ENCODE peak calls at places on chromosomes 1 and 21, in seven cellular contexts. One of them, this sample, is unnamed.

GRCh38 chr1:44327679-44328491 is 27.2 kb downstream of the ERI3 start:
- DNase-seq in AG09309: peak
- DNase-seq in smooth muscle cell of the brain vasculature: peak
- DNase-seq in SK-N-SH: peak
- DNase-seq in stimulated activated CD8-positive, alpha-beta memory T cell treated with anti-CD3 and anti-CD28 coated beads, Interleukin-15, amount 100 ng/mL, for 1 hour: no peak
- DNase-seq in CD4-positive, CD25-positive, alpha-beta regulatory T cell: no peak
- DNase-seq in transverse colon: peak
- DNase-seq in this sample: no peak

GRCh38 chr1:241716915-241717651 is 65.0 kb downstream of the WDR64 start:
- DNase-seq in AG09309: no peak
- DNase-seq in smooth muscle cell of the brain vasculature: no peak
- DNase-seq in SK-N-SH: no peak
- DNase-seq in stimulated activated CD8-positive, alpha-beta memory T cell treated with anti-CD3 and anti-CD28 coated beads, Interleukin-15, amount 100 ng/mL, for 1 hour: no peak
- DNase-seq in CD4-positive, CD25-positive, alpha-beta regulatory T cell: no peak
- DNase-seq in transverse colon: no peak
- DNase-seq in this sample: no peak

GRCh38 chr1:50214764-50215163 is 106.0 kb downstream of the ELAVL4 start:
- DNase-seq in AG09309: no peak
- DNase-seq in smooth muscle cell of the brain vasculature: no peak
- DNase-seq in SK-N-SH: no peak
- DNase-seq in stimulated activated CD8-positive, alpha-beta memory T cell treated with anti-CD3 and anti-CD28 coated beads, Interleukin-15, amount 100 ng/mL, for 1 hour: no peak
- DNase-seq in CD4-positive, CD25-positive, alpha-beta regulatory T cell: no peak
- DNase-seq in transverse colon: no peak
- DNase-seq in this sample: no peak

GRCh38 chr1:64493864-64494263 is 23.9 kb downstream of the CACHD1 start:
- DNase-seq in AG09309: no peak
- DNase-seq in smooth muscle cell of the brain vasculature: no peak
- DNase-seq in SK-N-SH: no peak
- DNase-seq in stimulated activated CD8-positive, alpha-beta memory T cell treated with anti-CD3 and anti-CD28 coated beads, Interleukin-15, amount 100 ng/mL, for 1 hour: no peak
- DNase-seq in CD4-positive, CD25-positive, alpha-beta regulatory T cell: no peak
- DNase-seq in transverse colon: no peak
- DNase-seq in this sample: no peak

GRCh38 chr21:45328198-45329087 is 40.7 kb upstream of the POFUT2 start:
- DNase-seq in AG09309: no peak
- DNase-seq in smooth muscle cell of the brain vasculature: no peak
- DNase-seq in SK-N-SH: no peak
- DNase-seq in stimulated activated CD8-positive, alpha-beta memory T cell treated with anti-CD3 and anti-CD28 coated beads, Interleukin-15, amount 100 ng/mL, for 1 hour: no peak
- DNase-seq in CD4-positive, CD25-positive, alpha-beta regulatory T cell: no peak
- DNase-seq in transverse colon: no peak
- DNase-seq in this sample: no peak

GRCh38 chr1:218182455-218182854 is 102.6 kb upstream of the RRP15 start:
- DNase-seq in AG09309: no peak
- DNase-seq in smooth muscle cell of the brain vasculature: no peak
- DNase-seq in SK-N-SH: no peak
- DNase-seq in stimulated activated CD8-positive, alpha-beta memory T cell treated with anti-CD3 and anti-CD28 coated beads, Interleukin-15, amount 100 ng/mL, for 1 hour: no peak
- DNase-seq in CD4-positive, CD25-positive, alpha-beta regulatory T cell: no peak
- DNase-seq in transverse colon: no peak
- DNase-seq in this sample: no peak

GRCh38 chr1:87702455-87702854 is 373.8 kb downstream of the LMO4 start:
- DNase-seq in AG09309: no peak
- DNase-seq in smooth muscle cell of the brain vasculature: no peak
- DNase-seq in SK-N-SH: no peak
- DNase-seq in stimulated activated CD8-positive, alpha-beta memory T cell treated with anti-CD3 and anti-CD28 coated beads, Interleukin-15, amount 100 ng/mL, for 1 hour: no peak
- DNase-seq in CD4-positive, CD25-positive, alpha-beta regulatory T cell: no peak
- DNase-seq in transverse colon: no peak
- DNase-seq in this sample: no peak

GRCh38 chr21:36508948-36509347 is 29.0 kb upstream of the CLDN14 start:
- DNase-seq in AG09309: no peak
- DNase-seq in smooth muscle cell of the brain vasculature: no peak
- DNase-seq in SK-N-SH: no peak
- DNase-seq in stimulated activated CD8-positive, alpha-beta memory T cell treated with anti-CD3 and anti-CD28 coated beads, Interleukin-15, amount 100 ng/mL, for 1 hour: no peak
- DNase-seq in CD4-positive, CD25-positive, alpha-beta regulatory T cell: no peak
- DNase-seq in transverse colon: no peak
- DNase-seq in this sample: no peak

GRCh38 chr21:26966978-26967913 is at the start of gene ADAMTS5:
- DNase-seq in AG09309: peak
- DNase-seq in smooth muscle cell of the brain vasculature: no peak
- DNase-seq in SK-N-SH: peak
- DNase-seq in stimulated activated CD8-positive, alpha-beta memory T cell treated with anti-CD3 and anti-CD28 coated beads, Interleukin-15, amount 100 ng/mL, for 1 hour: no peak
- DNase-seq in CD4-positive, CD25-positive, alpha-beta regulatory T cell: no peak
- DNase-seq in transverse colon: peak
- DNase-seq in this sample: no peak

GRCh38 chr1:28835237-28835650 is 23.3 kb downstream of the OPRD1 start:
- DNase-seq in AG09309: no peak
- DNase-seq in smooth muscle cell of the brain vasculature: no peak
- DNase-seq in SK-N-SH: peak
- DNase-seq in stimulated activated CD8-positive, alpha-beta memory T cell treated with anti-CD3 and anti-CD28 coated beads, Interleukin-15, amount 100 ng/mL, for 1 hour: no peak
- DNase-seq in CD4-positive, CD25-positive, alpha-beta regulatory T cell: no peak
- DNase-seq in transverse colon: no peak
- DNase-seq in this sample: no peak

GRCh38 chr21:15495965-15496364 is 233.8 kb upstream of the USP25 start:
- DNase-seq in AG09309: no peak
- DNase-seq in smooth muscle cell of the brain vasculature: no peak
- DNase-seq in SK-N-SH: no peak
- DNase-seq in stimulated activated CD8-positive, alpha-beta memory T cell treated with anti-CD3 and anti-CD28 coated beads, Interleukin-15, amount 100 ng/mL, for 1 hour: no peak
- DNase-seq in CD4-positive, CD25-positive, alpha-beta regulatory T cell: no peak
- DNase-seq in transverse colon: no peak
- DNase-seq in this sample: no peak

GRCh38 chr1:207603777-207604176 is 41.2 kb upstream of the CR1L start:
- DNase-seq in AG09309: no peak
- DNase-seq in smooth muscle cell of the brain vasculature: no peak
- DNase-seq in SK-N-SH: no peak
- DNase-seq in stimulated activated CD8-positive, alpha-beta memory T cell treated with anti-CD3 and anti-CD28 coated beads, Interleukin-15, amount 100 ng/mL, for 1 hour: no peak
- DNase-seq in CD4-positive, CD25-positive, alpha-beta regulatory T cell: no peak
- DNase-seq in transverse colon: no peak
- DNase-seq in this sample: no peak

GRCh38 chr1:234833118-234833517 is 223.1 kb upstream of the IRF2BP2 start:
- DNase-seq in AG09309: no peak
- DNase-seq in smooth muscle cell of the brain vasculature: no peak
- DNase-seq in SK-N-SH: no peak
- DNase-seq in stimulated activated CD8-positive, alpha-beta memory T cell treated with anti-CD3 and anti-CD28 coated beads, Interleukin-15, amount 100 ng/mL, for 1 hour: no peak
- DNase-seq in CD4-positive, CD25-positive, alpha-beta regulatory T cell: no peak
- DNase-seq in transverse colon: no peak
- DNase-seq in this sample: no peak

GRCh38 chr1:160046494-160047115 is 14.8 kb upstream of the PIGM start:
- DNase-seq in AG09309: no peak
- DNase-seq in smooth muscle cell of the brain vasculature: no peak
- DNase-seq in SK-N-SH: peak
- DNase-seq in stimulated activated CD8-positive, alpha-beta memory T cell treated with anti-CD3 and anti-CD28 coated beads, Interleukin-15, amount 100 ng/mL, for 1 hour: no peak
- DNase-seq in CD4-positive, CD25-positive, alpha-beta regulatory T cell: peak
- DNase-seq in transverse colon: peak
- DNase-seq in this sample: peak

GRCh38 chr21:43959231-43960041 is 52.7 kb upstream of the TRAPPC10 start:
- DNase-seq in AG09309: no peak
- DNase-seq in smooth muscle cell of the brain vasculature: no peak
- DNase-seq in SK-N-SH: no peak
- DNase-seq in stimulated activated CD8-positive, alpha-beta memory T cell treated with anti-CD3 and anti-CD28 coated beads, Interleukin-15, amount 100 ng/mL, for 1 hour: no peak
- DNase-seq in CD4-positive, CD25-positive, alpha-beta regulatory T cell: peak
- DNase-seq in transverse colon: no peak
- DNase-seq in this sample: no peak

GRCh38 chr1:92795166-92795565 is 10.3 kb upstream of the EVI5 start:
- DNase-seq in AG09309: no peak
- DNase-seq in smooth muscle cell of the brain vasculature: no peak
- DNase-seq in SK-N-SH: no peak
- DNase-seq in stimulated activated CD8-positive, alpha-beta memory T cell treated with anti-CD3 and anti-CD28 coated beads, Interleukin-15, amount 100 ng/mL, for 1 hour: no peak
- DNase-seq in CD4-positive, CD25-positive, alpha-beta regulatory T cell: no peak
- DNase-seq in transverse colon: no peak
- DNase-seq in this sample: no peak

GRCh38 chr1:6137758-6138157 is 42.4 kb downstream of the CHD5 start:
- DNase-seq in AG09309: no peak
- DNase-seq in smooth muscle cell of the brain vasculature: no peak
- DNase-seq in SK-N-SH: no peak
- DNase-seq in stimulated activated CD8-positive, alpha-beta memory T cell treated with anti-CD3 and anti-CD28 coated beads, Interleukin-15, amount 100 ng/mL, for 1 hour: no peak
- DNase-seq in CD4-positive, CD25-positive, alpha-beta regulatory T cell: no peak
- DNase-seq in transverse colon: no peak
- DNase-seq in this sample: no peak

GRCh38 chr1:228064296-228064695 is 18.2 kb upstream of the ARF1 start:
- DNase-seq in AG09309: no peak
- DNase-seq in smooth muscle cell of the brain vasculature: no peak
- DNase-seq in SK-N-SH: no peak
- DNase-seq in stimulated activated CD8-positive, alpha-beta memory T cell treated with anti-CD3 and anti-CD28 coated beads, Interleukin-15, amount 100 ng/mL, for 1 hour: no peak
- DNase-seq in CD4-positive, CD25-positive, alpha-beta regulatory T cell: no peak
- DNase-seq in transverse colon: no peak
- DNase-seq in this sample: no peak

GRCh38 chr1:201719812-201720521 is 109.0 kb upstream of the IPO9 start:
- DNase-seq in AG09309: peak
- DNase-seq in smooth muscle cell of the brain vasculature: peak
- DNase-seq in SK-N-SH: no peak
- DNase-seq in stimulated activated CD8-positive, alpha-beta memory T cell treated with anti-CD3 and anti-CD28 coated beads, Interleukin-15, amount 100 ng/mL, for 1 hour: no peak
- DNase-seq in CD4-positive, CD25-positive, alpha-beta regulatory T cell: no peak
- DNase-seq in transverse colon: peak
- DNase-seq in this sample: no peak

GRCh38 chr1:175887981-175888428 is 144.6 kb upstream of the TNR start:
- DNase-seq in AG09309: no peak
- DNase-seq in smooth muscle cell of the brain vasculature: peak
- DNase-seq in SK-N-SH: peak
- DNase-seq in stimulated activated CD8-positive, alpha-beta memory T cell treated with anti-CD3 and anti-CD28 coated beads, Interleukin-15, amount 100 ng/mL, for 1 hour: no peak
- DNase-seq in CD4-positive, CD25-positive, alpha-beta regulatory T cell: peak
- DNase-seq in transverse colon: peak
- DNase-seq in this sample: no peak

GRCh38 chr1:162328507-162328906 is 48.1 kb downstream of the SPATA46 start:
- DNase-seq in AG09309: no peak
- DNase-seq in smooth muscle cell of the brain vasculature: no peak
- DNase-seq in SK-N-SH: peak
- DNase-seq in stimulated activated CD8-positive, alpha-beta memory T cell treated with anti-CD3 and anti-CD28 coated beads, Interleukin-15, amount 100 ng/mL, for 1 hour: no peak
- DNase-seq in CD4-positive, CD25-positive, alpha-beta regulatory T cell: no peak
- DNase-seq in transverse colon: no peak
- DNase-seq in this sample: no peak

GRCh38 chr1:230807551-230808267 is 60.5 kb downstream of the CAPN9 start:
- DNase-seq in AG09309: no peak
- DNase-seq in smooth muscle cell of the brain vasculature: no peak
- DNase-seq in SK-N-SH: no peak
- DNase-seq in stimulated activated CD8-positive, alpha-beta memory T cell treated with anti-CD3 and anti-CD28 coated beads, Interleukin-15, amount 100 ng/mL, for 1 hour: no peak
- DNase-seq in CD4-positive, CD25-positive, alpha-beta regulatory T cell: no peak
- DNase-seq in transverse colon: no peak
- DNase-seq in this sample: no peak

GRCh38 chr21:45887121-45887611 is 94.4 kb upstream of the COL6A1 start:
- DNase-seq in AG09309: no peak
- DNase-seq in smooth muscle cell of the brain vasculature: no peak
- DNase-seq in SK-N-SH: peak
- DNase-seq in stimulated activated CD8-positive, alpha-beta memory T cell treated with anti-CD3 and anti-CD28 coated beads, Interleukin-15, amount 100 ng/mL, for 1 hour: no peak
- DNase-seq in CD4-positive, CD25-positive, alpha-beta regulatory T cell: no peak
- DNase-seq in transverse colon: no peak
- DNase-seq in this sample: no peak

GRCh38 chr1:109763646-109764415 is at the start of gene EPS8L3:
- DNase-seq in AG09309: no peak
- DNase-seq in smooth muscle cell of the brain vasculature: no peak
- DNase-seq in SK-N-SH: no peak
- DNase-seq in stimulated activated CD8-positive, alpha-beta memory T cell treated with anti-CD3 and anti-CD28 coated beads, Interleukin-15, amount 100 ng/mL, for 1 hour: no peak
- DNase-seq in CD4-positive, CD25-positive, alpha-beta regulatory T cell: no peak
- DNase-seq in transverse colon: peak
- DNase-seq in this sample: no peak

GRCh38 chr1:24089027-24089742 is 22.8 kb downstream of the MYOM3 start:
- DNase-seq in AG09309: no peak
- DNase-seq in smooth muscle cell of the brain vasculature: no peak
- DNase-seq in SK-N-SH: no peak
- DNase-seq in stimulated activated CD8-positive, alpha-beta memory T cell treated with anti-CD3 and anti-CD28 coated beads, Interleukin-15, amount 100 ng/mL, for 1 hour: no peak
- DNase-seq in CD4-positive, CD25-positive, alpha-beta regulatory T cell: no peak
- DNase-seq in transverse colon: no peak
- DNase-seq in this sample: no peak

GRCh38 chr1:6209661-6210605 is 4.0 kb downstream of the RNF207 start:
- DNase-seq in AG09309: no peak
- DNase-seq in smooth muscle cell of the brain vasculature: no peak
- DNase-seq in SK-N-SH: peak
- DNase-seq in stimulated activated CD8-positive, alpha-beta memory T cell treated with anti-CD3 and anti-CD28 coated beads, Interleukin-15, amount 100 ng/mL, for 1 hour: no peak
- DNase-seq in CD4-positive, CD25-positive, alpha-beta regulatory T cell: peak
- DNase-seq in transverse colon: no peak
- DNase-seq in this sample: no peak

GRCh38 chr1:61091455-61091854 is 9.1 kb downstream of the NFIA start:
- DNase-seq in AG09309: no peak
- DNase-seq in smooth muscle cell of the brain vasculature: no peak
- DNase-seq in SK-N-SH: no peak
- DNase-seq in stimulated activated CD8-positive, alpha-beta memory T cell treated with anti-CD3 and anti-CD28 coated beads, Interleukin-15, amount 100 ng/mL, for 1 hour: no peak
- DNase-seq in CD4-positive, CD25-positive, alpha-beta regulatory T cell: no peak
- DNase-seq in transverse colon: no peak
- DNase-seq in this sample: no peak

GRCh38 chr1:236748471-236748870 is 46.6 kb upstream of the MTR start:
- DNase-seq in AG09309: no peak
- DNase-seq in smooth muscle cell of the brain vasculature: no peak
- DNase-seq in SK-N-SH: no peak
- DNase-seq in stimulated activated CD8-positive, alpha-beta memory T cell treated with anti-CD3 and anti-CD28 coated beads, Interleukin-15, amount 100 ng/mL, for 1 hour: no peak
- DNase-seq in CD4-positive, CD25-positive, alpha-beta regulatory T cell: no peak
- DNase-seq in transverse colon: no peak
- DNase-seq in this sample: no peak

GRCh38 chr1:39951951-39952350 is 3.0 kb upstream of the MFSD2A start:
- DNase-seq in AG09309: no peak
- DNase-seq in smooth muscle cell of the brain vasculature: no peak
- DNase-seq in SK-N-SH: no peak
- DNase-seq in stimulated activated CD8-positive, alpha-beta memory T cell treated with anti-CD3 and anti-CD28 coated beads, Interleukin-15, amount 100 ng/mL, for 1 hour: no peak
- DNase-seq in CD4-positive, CD25-positive, alpha-beta regulatory T cell: no peak
- DNase-seq in transverse colon: no peak
- DNase-seq in this sample: no peak

GRCh38 chr1:24830680-24831272 is 85.5 kb downstream of the CLIC4 start:
- DNase-seq in AG09309: peak
- DNase-seq in smooth muscle cell of the brain vasculature: peak
- DNase-seq in SK-N-SH: peak
- DNase-seq in stimulated activated CD8-positive, alpha-beta memory T cell treated with anti-CD3 and anti-CD28 coated beads, Interleukin-15, amount 100 ng/mL, for 1 hour: no peak
- DNase-seq in CD4-positive, CD25-positive, alpha-beta regulatory T cell: peak
- DNase-seq in transverse colon: no peak
- DNase-seq in this sample: peak

This sample was measured in naive B cell.